ENCODE peak calls at places on chromosome 20, in five cellular contexts. E is uterus, W is OCI-LY7, B is GM12865, F is fibroblast of mammary gland. S is an unnamed sample.

GRCh38 chr20:19096847-19097246 is 115.6 kb upstream of the SLC24A3 start:
- DNase-seq in B (no peak), W (no peak), F (no peak), E (no peak), S (no peak)

GRCh38 chr20:51541189-51542032 is 1.1 kb downstream of the NFATC2 start:
- DNase-seq in W (peak; percentile 72), B (peak; percentile 71), F (peak; percentile 31), E (peak; percentile 82), S (peak; percentile 48)

GRCh38 chr20:6974819-6975218 is 207.3 kb downstream of the BMP2 start:
- DNase-seq in F (no peak), W (no peak), B (no peak), E (no peak), S (no peak)

GRCh38 chr20:17795449-17796095 is 95.8 kb downstream of the BANF2 start:
- DNase-seq in W (no peak), E (no peak), B (no peak), F (peak; percentile 44), S (no peak)

GRCh38 chr20:12961725-12962124 is 47.0 kb upstream of the SPTLC3 start:
- DNase-seq in B (no peak), E (no peak), F (no peak), W (no peak), S (no peak)

GRCh38 chr20:59577037-59577808 is 27.1 kb upstream of the PHACTR3 start:
- DNase-seq in B (no peak), E (no peak), W (no peak), F (no peak), S (no peak)

GRCh38 chr20:24575811-24576210 is 106.4 kb downstream of the SYNDIG1 start:
- DNase-seq in W (no peak), F (no peak), E (no peak), B (no peak), S (no peak)

GRCh38 chr20:24721891-24722530 is 227.1 kb upstream of the CST7 start:
- DNase-seq in B (no peak), W (no peak), F (no peak), E (no peak), S (no peak)

GRCh38 chr20:17281478-17281877 is 54.6 kb downstream of the PCSK2 start:
- DNase-seq in E (no peak), B (peak; percentile 47), W (peak; percentile 34), F (no peak), S (no peak)

GRCh38 chr20:13995841-13996240 is 525 bp downstream of the MACROD2 start:
- DNase-seq in F (no peak), W (no peak), E (peak; percentile 17), B (no peak), S (no peak)

GRCh38 chr20:347317-347639 is 367 bp downstream of the NRSN2 start:
- DNase-seq in W (no peak), E (no peak), B (no peak), F (no peak), S (no peak)

GRCh38 chr20:348972-349841 is 2.3 kb downstream of the NRSN2 start:
- DNase-seq in B (no peak), E (no peak), F (no peak), W (no peak), S (no peak)

GRCh38 chr20:346640-347316 is at the start of gene NRSN2:
- DNase-seq in E (peak; percentile 59), W (no peak), B (peak; percentile 69), F (peak; percentile 62), S (peak; percentile 41)

GRCh38 chr20:346033-346639 is 775 bp upstream of the NRSN2 start:
- DNase-seq in E (no peak), B (no peak), W (no peak), F (no peak), S (no peak)

GRCh38 chr20:347640-348484 is 951 bp downstream of the NRSN2 start:
- DNase-seq in B (peak; percentile 96), W (peak; percentile 56), E (peak; percentile 95), F (peak; percentile 89), S (peak; percentile 91)
- TF ChIP-seq CTCF in B (no peak), W (no peak), E (no peak), F (no peak), S (no peak)

GRCh38 chr20:1474817-1475603 is 8.4 kb upstream of the NSFL1C start:
- DNase-seq in B (no peak), W (peak; percentile 11), E (no peak), F (no peak), S (no peak)
- TF ChIP-seq CTCF in B (peak; percentile 16), W (peak; percentile 49), E (no peak), F (peak; percentile 17), S (peak; percentile 61)

DNA sequence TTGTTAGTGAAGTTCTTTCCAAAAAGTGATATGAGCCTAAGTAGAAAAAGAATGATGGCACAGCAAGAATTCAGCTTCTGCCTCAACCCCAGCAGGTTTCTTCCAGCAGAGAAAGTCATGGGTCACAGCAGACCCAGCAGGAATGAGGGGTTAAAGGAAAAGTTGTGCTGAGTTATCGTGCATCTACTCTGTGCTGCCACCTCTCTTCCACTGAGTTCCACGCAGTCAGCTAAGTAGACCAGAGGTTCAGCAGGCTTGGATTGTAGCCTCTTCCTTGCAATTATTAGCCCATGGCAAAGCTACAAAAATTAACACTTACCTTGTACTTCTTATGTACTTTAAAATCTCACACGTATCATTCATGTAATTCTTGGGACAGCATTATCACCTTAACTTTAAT is 510.8 kb downstream of the PTPRT start:
- DNase-seq in B (no peak), F (no peak), E (no peak), W (peak; percentile 2), S (no peak)
- TF ChIP-seq CTCF in B (peak; percentile 6), F (no peak), E (no peak), W (peak; percentile 56), S (no peak)

GRCh38 chr20:4885877-4886276 is 115.4 kb downstream of the SLC23A2 start:
- DNase-seq in W (no peak), E (no peak), B (no peak), F (no peak), S (no peak)

GRCh38 chr20:4887586-4887985 is 113.7 kb downstream of the SLC23A2 start:
- DNase-seq in E (no peak), B (no peak), W (no peak), F (no peak), S (no peak)

GRCh38 chr20:4889446-4889845 is 111.9 kb downstream of the SLC23A2 start:
- DNase-seq in F (no peak), B (no peak), E (no peak), W (no peak), S (no peak)

GRCh38 chr20:4883546-4883945 is 117.8 kb downstream of the SLC23A2 start:
- DNase-seq in F (no peak), W (no peak), E (no peak), B (no peak), S (no peak)

GRCh38 chr20:4886771-4887527 is 114.4 kb downstream of the SLC23A2 start:
- DNase-seq in F (peak; percentile 14), W (no peak), B (no peak), E (no peak), S (no peak)
- TF ChIP-seq CTCF in F (no peak), W (no peak), B (no peak), E (no peak), S (no peak)

DNA sequence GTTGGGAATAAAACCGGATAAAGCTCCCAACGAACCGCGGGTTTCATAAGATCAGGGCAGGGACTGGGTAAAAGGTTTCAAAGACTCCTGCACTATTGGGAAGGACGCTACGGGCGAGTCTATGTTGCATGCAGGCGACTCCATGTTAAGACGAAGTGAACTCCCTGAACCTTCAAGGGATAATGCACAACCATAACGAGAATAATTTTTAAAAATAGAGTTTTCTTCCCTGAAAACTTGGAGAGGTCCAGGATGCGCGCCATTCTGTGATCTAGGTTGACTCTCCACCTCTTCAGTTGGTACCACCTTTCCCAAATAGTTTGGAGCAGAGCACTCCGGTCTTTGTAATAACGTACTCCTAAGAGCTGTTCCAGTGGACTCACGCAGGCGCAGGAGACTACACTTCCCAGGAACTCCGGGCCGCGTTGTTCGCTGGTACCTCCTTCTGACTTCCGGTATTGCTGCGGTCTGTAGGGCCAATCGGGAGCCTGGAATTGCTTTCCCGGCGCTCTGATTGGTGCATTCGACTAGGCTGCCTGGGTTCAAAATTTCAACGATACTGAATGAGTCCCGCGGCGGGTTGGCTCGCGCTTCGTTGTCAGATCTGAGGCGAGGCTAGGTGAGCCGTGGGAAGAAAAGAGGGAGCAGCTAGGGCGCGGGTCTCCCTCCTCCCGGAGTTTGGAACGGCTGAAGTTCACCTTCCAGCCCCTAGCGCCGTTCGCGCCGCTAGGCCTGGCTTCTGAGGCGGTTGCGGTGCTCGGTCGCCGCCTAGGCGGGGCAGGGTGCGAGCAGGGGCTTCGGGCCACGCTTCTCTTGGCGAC is at the start of gene TPX2:
- DNase-seq in E (peak; percentile 93), F (peak; percentile 97), W (peak; percentile 96), B (peak; percentile 96), S (peak; percentile 95)
- TF ChIP-seq CTCF in E (peak; percentile 13), F (peak; percentile 1), W (peak; percentile 48), B (no peak), S (peak; percentile 36)

GRCh38 chr20:40811660-40812414 is 122.8 kb upstream of the MAFB start:
- DNase-seq in W (no peak), B (no peak), E (no peak), F (no peak), S (no peak)
- TF ChIP-seq CTCF in W (peak; percentile 63), B (peak; percentile 5), E (no peak), F (no peak), S (peak; percentile 19)

DNA sequence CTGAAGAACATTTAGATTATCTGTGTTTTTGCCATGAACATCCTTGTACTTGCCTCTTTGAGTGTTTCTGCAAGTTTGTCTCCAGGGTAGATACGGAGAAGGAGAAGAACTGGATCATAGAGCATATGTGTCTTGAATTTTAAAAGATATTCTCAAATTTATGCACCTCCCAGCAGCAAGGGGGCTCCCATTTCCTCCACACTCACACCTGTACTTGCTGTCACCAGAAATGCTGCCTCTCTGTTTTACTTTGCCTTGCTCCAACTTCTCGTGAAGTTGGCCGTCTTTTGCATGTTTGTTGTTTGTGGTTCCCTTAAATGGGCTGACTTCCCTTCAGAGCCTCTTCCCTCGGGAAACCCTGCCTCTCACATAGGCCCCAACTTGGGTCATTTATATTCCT is 171.0 kb downstream of the TFAP2C start:
- DNase-seq in F (no peak), B (no peak), W (peak; percentile 59), E (no peak), S (no peak)
- TF ChIP-seq CTCF in F (no peak), B (no peak), W (peak; percentile 76), E (no peak), S (no peak)

GRCh38 chr20:47784256-47784598 is 1.1 kb downstream of the SULF2 start:
- DNase-seq in W (no peak), E (no peak), F (no peak), B (no peak), S (no peak)

GRCh38 chr20:47784599-47785320 is 521 bp downstream of the SULF2 start:
- DNase-seq in E (peak; percentile 47), W (no peak), B (peak; percentile 12), F (peak; percentile 32), S (no peak)

GRCh38 chr20:47782091-47782490 is 3.2 kb downstream of the SULF2 start:
- DNase-seq in E (no peak), W (no peak), F (no peak), B (no peak), S (no peak)

GRCh38 chr20:47781631-47782030 is 3.6 kb downstream of the SULF2 start:
- DNase-seq in W (no peak), E (no peak), F (no peak), B (no peak), S (no peak)

GRCh38 chr20:47782920-47783552 is 2.2 kb downstream of the SULF2 start:
- DNase-seq in E (no peak), F (no peak), B (no peak), W (no peak), S (no peak)
- TF ChIP-seq CTCF in E (no peak), F (no peak), B (no peak), W (no peak), S (no peak)

S was measured in HFFc6.